ENCODE peak calls at places on chromosomes 3 and 15, in seven cellular contexts. T, X, P, C, V, A and R are unnamed samples.

GRCh38 chr3:195119461-195120198 is 151.3 kb downstream of the XXYLT1 start:
- DNase-seq in C (peak), T (no peak), V (no peak), A (no peak), X (no peak), P (no peak), R (no peak)

GRCh38 chr3:179954226-179954870 is 82.4 kb downstream of the PEX5L start:
- DNase-seq in X (no peak), P (no peak), T (no peak), A (no peak), C (no peak), V (no peak), R (no peak)

GRCh38 chr3:134211797-134212196 is 38.9 kb downstream of the RYK start:
- DNase-seq in A (no peak), V (peak), X (no peak), T (peak), P (no peak), C (peak), R (no peak)

GRCh38 chr3:195802261-195802701 is 9.4 kb downstream of the MUC4 start:
- DNase-seq in X (no peak), T (no peak), P (no peak), A (no peak), V (no peak), C (no peak), R (no peak)

GRCh38 chr3:130543322-130543721 is 26.3 kb downstream of the COL6A6 start:
- DNase-seq in T (no peak), P (no peak), X (no peak), C (no peak), A (no peak), V (no peak), R (no peak)

GRCh38 chr15:96947296-96947695 is 616.8 kb downstream of the NR2F2 start:
- DNase-seq in A (no peak), V (no peak), T (no peak), P (no peak), X (no peak), C (no peak), R (no peak)

GRCh38 chr3:139308156-139309017 is 35.4 kb upstream of the MRPS22 start:
- DNase-seq in T (no peak), C (no peak), X (no peak), A (no peak), P (no peak), V (no peak), R (no peak)

GRCh38 chr15:58748787-58749531 is 548 bp downstream of the ADAM10 start:
- DNase-seq in P (peak), X (peak), T (peak), V (peak), C (peak), A (peak), R (no peak)

GRCh38 chr3:17399586-17399985 is 342.8 kb downstream of the TBC1D5 start:
- DNase-seq in X (no peak), P (no peak), A (no peak), V (no peak), T (no peak), C (no peak), R (no peak)

GRCh38 chr3:133860519-133860918 is 35.2 kb downstream of the RAB6B start:
- DNase-seq in V (no peak), T (no peak), C (no peak), A (no peak), P (no peak), X (no peak), R (no peak)

GRCh38 chr3:7682822-7683229 is 818.8 kb upstream of the LMCD1 start:
- DNase-seq in V (no peak), A (peak), P (no peak), C (peak), T (no peak), X (no peak), R (no peak)

GRCh38 chr3:194281766-194282165 is 69.4 kb downstream of the CPN2 start:
- DNase-seq in P (peak), T (no peak), A (no peak), X (peak), V (peak), C (no peak), R (peak)

GRCh38 chr3:20280257-20280656 is 94.3 kb upstream of the SGO1 start:
- DNase-seq in T (no peak), V (no peak), A (no peak), C (no peak), P (no peak), X (no peak), R (no peak)

GRCh38 chr3:178761461-178761860 is 225.2 kb downstream of the KCNMB2 start:
- DNase-seq in A (no peak), T (no peak), C (no peak), V (no peak), X (no peak), P (no peak), R (no peak)

GRCh38 chr15:43105077-43105769 is 615 bp downstream of the UBR1 start:
- DNase-seq in V (no peak), X (no peak), C (no peak), A (peak), T (peak), P (no peak), R (no peak)

GRCh38 chr3:101639280-101639963 is 37.5 kb downstream of the ZBTB11 start:
- DNase-seq in V (no peak), T (no peak), C (no peak), A (no peak), P (no peak), X (no peak), R (no peak)

GRCh38 chr3:43855674-43856299 is 165.0 kb downstream of the ABHD5 start:
- DNase-seq in P (no peak), V (peak), X (peak), T (peak), A (peak), C (peak), R (no peak)

GRCh38 chr15:28921925-28922711 is 36.3 kb downstream of the APBA2 start:
- DNase-seq in T (peak), A (no peak), C (no peak), P (no peak), V (peak), X (no peak), R (peak)

GRCh38 chr3:132907293-132907692 is 130.9 kb upstream of the TMEM108 start:
- DNase-seq in C (no peak), P (no peak), A (peak), T (no peak), V (no peak), X (no peak), R (no peak)

GRCh38 chr15:81101894-81102815 is 31.9 kb upstream of the CFAP161 start:
- DNase-seq in P (no peak), T (no peak), X (no peak), A (no peak), V (no peak), C (no peak), R (no peak)

GRCh38 chr3:163315786-163316185 is 1762.5 kb downstream of the SI start:
- DNase-seq in X (no peak), V (no peak), A (no peak), P (no peak), T (no peak), C (no peak), R (no peak)

GRCh38 chr3:192128922-192129321 is 598.4 kb downstream of the FGF12 start:
- DNase-seq in V (no peak), T (no peak), X (no peak), A (no peak), P (no peak), C (no peak), R (no peak)

GRCh38 chr3:89372456-89372855 is 265.0 kb downstream of the EPHA3 start:
- DNase-seq in X (no peak), C (no peak), P (no peak), V (no peak), A (no peak), T (no peak), R (no peak)

GRCh38 chr3:54970895-54971294 is 43.0 kb upstream of the LRTM1 start:
- DNase-seq in P (no peak), V (no peak), C (no peak), T (no peak), X (no peak), A (no peak), R (no peak)

GRCh38 chr15:38867556-38867955 is 302.9 kb upstream of the RASGRP1 start:
- DNase-seq in X (no peak), P (no peak), T (no peak), V (no peak), C (peak), A (no peak), R (no peak)

GRCh38 chr3:149009732-149010131 is 18.4 kb downstream of the GYG1 start:
- DNase-seq in C (no peak), V (no peak), A (no peak), T (no peak), P (no peak), X (no peak), R (no peak)

GRCh38 chr3:36494461-36495109 is 114.3 kb downstream of the STAC start:
- DNase-seq in P (no peak), X (no peak), V (no peak), C (no peak), A (peak), T (no peak), R (no peak)

GRCh38 chr3:163879172-163879571 is 1199.1 kb downstream of the SI start:
- DNase-seq in T (no peak), P (no peak), C (no peak), X (no peak), V (no peak), A (no peak), R (no peak)

GRCh38 chr15:85312486-85312885 is 67.9 kb upstream of the AKAP13 start:
- DNase-seq in T (no peak), X (no peak), V (no peak), C (no peak), P (no peak), A (no peak), R (no peak)

GRCh38 chr3:101998256-101998926 is 149.1 kb downstream of the NFKBIZ start:
- DNase-seq in P (no peak), T (no peak), C (no peak), A (no peak), V (no peak), X (no peak), R (no peak)

GRCh38 chr3:32841341-32841740 is 23.5 kb downstream of the TRIM71 start:
- DNase-seq in C (no peak), X (no peak), A (no peak), P (no peak), T (no peak), V (no peak), R (no peak)

GRCh38 chr3:134315286-134316106 is 58.8 kb downstream of the AMOTL2 start:
- DNase-seq in X (peak), A (no peak), T (no peak), C (peak), V (peak), P (peak), R (no peak)

GRCh38 chr3:172065967-172066762 is 26.8 kb downstream of the FNDC3B start:
- DNase-seq in V (no peak), A (peak), T (no peak), P (no peak), C (no peak), X (no peak), R (no peak)

GRCh38 chr3:4417449-4417848 is 49.6 kb downstream of the SUMF1 start:
- DNase-seq in X (no peak), V (no peak), C (no peak), P (no peak), T (peak), A (no peak), R (no peak)

GRCh38 chr3:63128380-63128779 is 149.7 kb upstream of the SYNPR start:
- DNase-seq in V (no peak), C (no peak), P (no peak), X (no peak), T (no peak), A (no peak), R (no peak)

GRCh38 chr3:123416647-123417046 is 32.2 kb downstream of the ADCY5 start:
- DNase-seq in V (no peak), C (no peak), P (no peak), X (no peak), A (no peak), T (no peak), R (no peak)

GRCh38 chr3:52118156-52118875 is 35.9 kb downstream of the POC1A start:
- DNase-seq in P (no peak), X (no peak), T (no peak), V (no peak), C (no peak), A (no peak), R (no peak)

GRCh38 chr15:74400915-74401757 is 32.6 kb downstream of the SEMA7A start:
- DNase-seq in C (no peak), T (no peak), P (no peak), V (no peak), A (no peak), X (no peak), R (no peak)
- H3K4me3 ChIP-seq in C (no peak), T (no peak), P (no peak), V (no peak), A (no peak), X (no peak), R (no peak)

GRCh38 chr15:101724675-101725005 is 367 bp upstream of the TARS3 start:
- DNase-seq in P (no peak), X (no peak), A (no peak), T (no peak), V (no peak), C (peak), R (no peak)
- H3K4me3 ChIP-seq in P (peak), X (no peak), A (no peak), T (no peak), V (peak), C (no peak), R (no peak)

GRCh38 chr3:24986635-24987034 is 441.4 kb upstream of the RARB start:
- DNase-seq in A (no peak), C (no peak), P (no peak), V (no peak), X (no peak), T (no peak), R (no peak)
- H3K4me3 ChIP-seq in A (no peak), C (no peak), P (no peak), V (no peak), X (no peak), T (no peak), R (no peak)

DNA sequence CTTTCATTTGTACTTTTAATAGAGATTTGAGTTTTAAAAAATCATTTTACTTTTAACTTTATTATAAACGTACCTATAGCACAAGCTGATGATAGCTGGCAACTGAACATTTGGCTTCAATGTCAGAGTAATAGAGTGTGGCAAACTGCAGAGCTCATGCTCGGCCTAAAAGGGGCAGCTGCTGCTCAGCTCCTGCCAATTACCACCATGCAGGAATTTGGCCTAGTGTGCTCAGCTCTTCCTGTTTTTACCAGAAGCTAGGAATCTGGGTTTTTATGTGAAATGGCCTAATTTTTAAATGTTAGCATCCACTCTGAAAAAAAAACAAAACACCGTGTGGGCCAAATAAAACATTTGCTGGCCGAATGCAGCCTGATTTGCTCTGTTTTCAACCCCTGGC is 1.8 kb downstream of the IFT122 start:
- DNase-seq in T (peak), X (peak), P (no peak), V (peak), C (peak), A (peak), R (no peak)
- H3K4me3 ChIP-seq in T (no peak), X (peak), P (peak), V (peak), C (no peak), A (no peak), R (no peak)

DNA sequence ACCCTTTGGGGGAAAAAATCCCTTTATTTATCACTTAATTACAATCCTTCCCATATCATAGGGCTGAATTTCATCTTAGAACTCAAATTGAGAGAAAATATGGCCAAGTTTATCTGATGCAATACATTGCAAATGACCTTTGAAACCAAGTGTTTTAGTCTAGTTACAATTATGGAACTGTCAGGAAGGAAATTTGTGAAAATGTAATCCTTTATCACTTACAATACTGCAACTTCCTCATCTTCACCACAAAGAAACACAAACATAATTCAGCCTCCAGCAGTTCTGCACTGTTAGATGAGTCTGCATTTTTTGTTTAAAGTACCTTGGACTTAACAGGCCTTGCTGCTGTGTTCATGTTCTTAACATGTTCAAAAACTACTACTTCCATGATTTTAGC is 4.6 kb downstream of the CCPG1 start:
- DNase-seq in X (no peak), P (no peak), T (no peak), C (no peak), A (no peak), V (no peak), R (no peak)
- H3K4me3 ChIP-seq in X (no peak), P (peak), T (no peak), C (no peak), A (no peak), V (peak), R (no peak)

GRCh38 chr15:76117181-76117580 is 57.4 kb downstream of the TMEM266 start:
- DNase-seq in V (no peak), A (no peak), P (no peak), X (no peak), C (no peak), T (no peak), R (no peak)
- H3K4me3 ChIP-seq in V (no peak), A (no peak), P (no peak), X (no peak), C (no peak), T (no peak), R (no peak)

GRCh38 chr3:72754582-72754981 is 93.7 kb downstream of the SHQ1 start:
- DNase-seq in X (no peak), P (no peak), C (no peak), T (no peak), A (no peak), V (no peak), R (no peak)
- H3K4me3 ChIP-seq in X (no peak), P (no peak), C (no peak), T (no peak), A (no peak), V (no peak), R (no peak)

GRCh38 chr3:184568918-184569829 is 7.6 kb downstream of the EPHB3 start:
- DNase-seq in X (peak), V (peak), C (peak), A (peak), T (peak), P (peak), R (no peak)

GRCh38 chr3:184570501-184570900 is 8.9 kb downstream of the EPHB3 start:
- DNase-seq in C (no peak), X (no peak), A (no peak), P (no peak), T (no peak), V (no peak), R (no peak)

GRCh38 chr3:184568591-184568917 is 7.0 kb downstream of the EPHB3 start:
- DNase-seq in A (no peak), X (no peak), P (no peak), C (no peak), T (no peak), V (no peak), R (no peak)

GRCh38 chr3:184571750-184572377 is 10.3 kb downstream of the EPHB3 start:
- DNase-seq in P (no peak), T (no peak), C (no peak), A (no peak), V (no peak), X (no peak), R (no peak)

DNA sequence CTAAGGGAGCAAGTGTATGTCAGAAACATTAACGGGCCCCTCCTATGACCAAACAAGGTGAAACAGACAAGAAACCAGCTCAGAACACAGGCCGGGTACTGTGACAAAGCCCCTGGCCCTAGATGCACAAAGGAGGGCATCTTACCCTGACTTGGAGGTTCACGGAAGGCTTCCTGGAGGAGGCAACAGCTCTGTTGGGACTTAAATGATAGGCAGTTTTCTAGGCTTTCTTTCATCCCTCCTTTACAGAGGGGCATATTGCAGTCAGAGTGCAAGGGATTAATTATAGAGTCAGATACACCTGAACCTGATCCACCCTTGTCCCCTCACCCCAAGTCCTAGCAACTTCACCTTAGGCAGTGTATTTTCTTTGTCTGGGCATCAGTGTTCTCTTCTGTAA is 8.4 kb downstream of the EPHB3 start:
- DNase-seq in P (no peak), X (no peak), V (no peak), C (no peak), A (no peak), T (no peak), R (no peak)
- H3K4me3 ChIP-seq in P (peak), X (no peak), V (no peak), C (no peak), A (no peak), T (peak), R (no peak)